ENCODE peak calls at places on chromosomes 5 and 9, in seven cellular contexts. I is amygdala, Q is Right ventricle myocardium superior, B is B cell, R is iris pigment epithelial cell, H is fibroblast of mammary gland, D is non-pigmented ciliary epithelial cell. O is an unnamed sample.

GRCh38 chr9:93110400-93110855 is 14.4 kb downstream of the CARD19 start:
- DNase-seq in H (no peak), D (no peak), B (peak), R (no peak), Q (peak), I (no peak), O (no peak)

GRCh38 chr9:18393340-18394130 is 80.4 kb upstream of the ADAMTSL1 start:
- DNase-seq in H (peak), I (no peak), R (peak), Q (no peak), B (no peak), D (peak), O (peak)

GRCh38 chr9:81237565-81238231 is 451.6 kb downstream of the TLE1 start:
- DNase-seq in B (no peak), R (no peak), H (no peak), D (no peak), I (no peak), Q (no peak), O (no peak)

GRCh38 chr9:131214457-131214856 is 61.9 kb downstream of the FAM78A start:
- DNase-seq in D (no peak), B (no peak), I (no peak), Q (no peak), R (no peak), H (peak), O (no peak)

GRCh38 chr9:105114318-105114717 is 130.1 kb upstream of the SLC44A1 start:
- DNase-seq in H (no peak), B (no peak), D (no peak), R (no peak), I (no peak), Q (no peak), O (no peak)

GRCh38 chr9:132672413-132672690 is 2.1 kb downstream of the GTF3C4 start:
- DNase-seq in Q (no peak), I (no peak), H (peak), R (no peak), B (no peak), D (no peak), O (no peak)

GRCh38 chr9:16100596-16101091 is 547.8 kb downstream of the CCDC171 start:
- DNase-seq in R (peak), B (no peak), D (no peak), Q (peak), I (no peak), H (peak), O (no peak)

GRCh38 chr5:171595801-171596231 is 176.4 kb downstream of the FGF18 start:
- DNase-seq in R (peak), H (peak), I (no peak), D (peak), Q (no peak), B (no peak), O (no peak)

GRCh38 chr5:1014781-1015221 is 6.2 kb downstream of the NKD2 start:
- DNase-seq in I (no peak), R (no peak), D (no peak), H (no peak), B (no peak), Q (peak), O (no peak)

GRCh38 chr5:142065273-142065672 is 43.3 kb upstream of the NDFIP1 start:
- DNase-seq in R (peak), I (peak), H (no peak), D (no peak), B (no peak), Q (no peak), O (no peak)

GRCh38 chr5:143057580-143057999 is 287.4 kb downstream of the ARHGAP26 start:
- DNase-seq in B (no peak), D (no peak), Q (no peak), H (no peak), I (no peak), R (peak), O (no peak)

GRCh38 chr5:1724822-1725602 is 74.6 kb downstream of the MRPL36 start:
- DNase-seq in B (no peak), Q (no peak), R (peak), D (no peak), I (no peak), H (peak), O (no peak)

GRCh38 chr5:38816083-38817030 is 29.5 kb upstream of the OSMR start:
- DNase-seq in H (no peak), B (no peak), R (no peak), Q (no peak), D (no peak), I (no peak), O (no peak)

GRCh38 chr9:17837931-17838330 is 259.1 kb downstream of the SH3GL2 start:
- DNase-seq in Q (no peak), H (peak), R (no peak), B (no peak), D (no peak), I (no peak), O (no peak)

GRCh38 chr5:169745441-169746146 is 108.5 kb downstream of the DOCK2 start:
- DNase-seq in H (peak), I (no peak), R (peak), Q (no peak), D (no peak), B (no peak), O (peak)

GRCh38 chr5:138149530-138149929 is 10.3 kb upstream of the NME5 start:
- DNase-seq in H (peak), Q (no peak), I (no peak), R (peak), D (no peak), B (no peak), O (no peak)

GRCh38 chr9:36158917-36159316 is 10.3 kb upstream of the CCIN start:
- DNase-seq in D (no peak), I (no peak), R (no peak), Q (no peak), B (peak), H (peak), O (no peak)

GRCh38 chr9:4811824-4812223 is 19.1 kb downstream of the RCL1 start:
- DNase-seq in Q (no peak), B (no peak), H (no peak), I (no peak), R (no peak), D (no peak), O (no peak)

GRCh38 chr5:23208959-23209431 is 298.4 kb upstream of the PRDM9 start:
- DNase-seq in D (peak), H (peak), B (peak), I (no peak), R (peak), Q (no peak), O (peak)

GRCh38 chr5:133050500-133050899 is 1.3 kb upstream of the HSPA4 start:
- DNase-seq in B (no peak), H (no peak), R (no peak), Q (no peak), I (no peak), D (no peak), O (no peak)

GRCh38 chr5:147404706-147405105 is 105.2 kb downstream of the DPYSL3 start:
- DNase-seq in B (no peak), D (no peak), R (no peak), H (peak), I (no peak), Q (no peak), O (no peak)

GRCh38 chr9:108634164-108634563 is 221.6 kb downstream of the ACTL7B start:
- DNase-seq in I (no peak), Q (no peak), H (peak), D (no peak), R (peak), B (no peak), O (no peak)

GRCh38 chr5:36369092-36369737 is 67.5 kb upstream of the RANBP3L start:
- DNase-seq in H (peak), R (no peak), B (no peak), Q (no peak), D (no peak), I (no peak), O (no peak)

GRCh38 chr5:154444559-154445421 is 1.0 kb upstream of the SAP30L start:
- DNase-seq in B (peak), H (no peak), R (no peak), D (no peak), I (no peak), Q (no peak), O (no peak)

GRCh38 chr9:127767909-127768331 is 10.5 kb downstream of the SH2D3C start:
- DNase-seq in Q (no peak), D (no peak), R (no peak), B (no peak), I (no peak), H (no peak), O (no peak)

GRCh38 chr5:138641547-138642298 is 66.5 kb upstream of the HSPA9 start:
- DNase-seq in R (peak), I (peak), B (no peak), Q (peak), H (peak), D (no peak), O (no peak)

GRCh38 chr5:2169862-2170820 is 287.4 kb upstream of the IRX4 start:
- DNase-seq in Q (peak), B (no peak), R (no peak), H (no peak), D (no peak), I (no peak), O (no peak)

GRCh38 chr9:92745236-92745790 is 19.3 kb downstream of the BICD2 start:
- DNase-seq in I (no peak), H (no peak), R (no peak), B (no peak), Q (no peak), D (no peak), O (no peak)

GRCh38 chr5:131328536-131329186 is 64.8 kb downstream of the CDC42SE2 start:
- DNase-seq in I (no peak), B (no peak), R (peak), H (peak), Q (no peak), D (peak), O (no peak)

GRCh38 chr5:57825026-57825683 is 342.5 kb upstream of the ACTBL2 start:
- DNase-seq in R (peak), Q (no peak), I (no peak), B (no peak), H (peak), D (peak), O (peak)

GRCh38 chr5:178785999-178786398 is 55.5 kb upstream of the ZNF354A start:
- DNase-seq in I (no peak), R (no peak), Q (no peak), D (no peak), B (no peak), H (peak), O (peak)

GRCh38 chr5:81626524-81626923 is 124.4 kb downstream of the SSBP2 start:
- DNase-seq in R (peak), I (no peak), B (no peak), H (peak), Q (no peak), D (peak), O (peak)

GRCh38 chr5:756865-757345 is 27.6 kb downstream of the ZDHHC11B start:
- DNase-seq in R (no peak), D (no peak), I (no peak), Q (peak), B (peak), H (no peak), O (no peak)

GRCh38 chr5:147418613-147419012 is 91.3 kb downstream of the DPYSL3 start:
- DNase-seq in Q (no peak), D (no peak), B (no peak), H (no peak), R (no peak), I (no peak), O (no peak)

GRCh38 chr9:79013715-79014610 is 557.8 kb upstream of the TLE4 start:
- DNase-seq in H (peak), Q (no peak), D (peak), B (no peak), R (peak), I (no peak), O (no peak)

GRCh38 chr5:157196045-157196444 is 15.4 kb downstream of the ITK start:
- DNase-seq in Q (no peak), I (no peak), D (no peak), H (no peak), B (no peak), R (no peak), O (no peak)

GRCh38 chr5:139061274-139061673 is 136.9 kb downstream of the SIL1 start:
- DNase-seq in Q (peak), I (no peak), R (peak), D (peak), B (no peak), H (peak), O (peak)

GRCh38 chr5:96651047-96651446 is 11.1 kb upstream of the CAST start:
- DNase-seq in Q (no peak), I (no peak), D (no peak), H (no peak), B (no peak), R (no peak), O (no peak)

GRCh38 chr9:99241106-99241505 is 19.0 kb downstream of the SEC61B start:
- DNase-seq in I (no peak), B (no peak), D (no peak), H (no peak), R (no peak), Q (no peak), O (no peak)